ENCODE peak calls at places on chromosomes 1 and 21, in four cellular contexts. U, Q, L and S are unnamed samples.

GRCh38 chr1:1137256-1138045 is 21.6 kb upstream of the C1orf159 start:
- DNase-seq in L (no peak), Q (no peak), U (peak; percentile 78), S (peak; percentile 50)

GRCh38 chr1:200908158-200908868 is 13.6 kb downstream of the INAVA start:
- DNase-seq in U (no peak), Q (no peak), L (no peak), S (no peak)

GRCh38 chr1:37474697-37475379 is 458 bp downstream of the ZC3H12A start:
- DNase-seq in U (no peak), L (no peak), Q (peak; percentile 50), S (no peak)

GRCh38 chr1:17009706-17010105 is 2.0 kb downstream of the ATP13A2 start:
- DNase-seq in Q (no peak), U (no peak), L (no peak), S (no peak)

GRCh38 chr1:44788120-44788860 is at the start of gene BEST4:
- DNase-seq in Q (no peak), L (no peak), U (no peak), S (no peak)

GRCh38 chr1:201228011-201228983 is 37.7 kb downstream of the IGFN1 start:
- DNase-seq in U (peak; percentile 37), Q (no peak), L (no peak), S (no peak)

GRCh38 chr1:81446006-81446669 is 354.6 kb upstream of the ADGRL2 start:
- DNase-seq in L (no peak), Q (no peak), U (no peak), S (no peak)

GRCh38 chr1:71196685-71197084 is 115.8 kb upstream of the ZRANB2 start:
- DNase-seq in Q (peak; percentile 30), L (no peak), U (no peak), S (no peak)

GRCh38 chr1:153774780-153775431 is at the start of gene SLC27A3:
- DNase-seq in U (no peak), Q (no peak), L (no peak), S (no peak)

GRCh38 chr1:155219592-155220031 is 11.1 kb downstream of the MTX1 start:
- DNase-seq in U (no peak), Q (peak; percentile 38), L (no peak), S (no peak)

GRCh38 chr1:191343816-191344215 is 814.4 kb upstream of the RGS18 start:
- DNase-seq in L (no peak), Q (peak; percentile 22), U (no peak), S (no peak)

GRCh38 chr1:166839600-166840308 is 479 bp downstream of the POGK start:
- DNase-seq in U (peak; percentile 70), Q (peak; percentile 24), L (peak; percentile 35), S (peak; percentile 22)

GRCh38 chr1:208048904-208049303 is 138.0 kb upstream of the CD34 start:
- DNase-seq in Q (no peak), L (no peak), U (no peak), S (no peak)

GRCh38 chr1:55800503-55800902 is 585.3 kb upstream of the USP24 start:
- DNase-seq in Q (no peak), L (no peak), U (no peak), S (no peak)

GRCh38 chr21:44279621-44280260 is 5.9 kb upstream of the AIRE start:
- DNase-seq in L (no peak), Q (no peak), U (no peak), S (no peak)

GRCh38 chr1:64019818-64020217 is 183.6 kb upstream of the UBE2U start:
- DNase-seq in Q (peak; percentile 80), U (no peak), L (no peak), S (no peak)

GRCh38 chr21:44441581-44442265 is 13.6 kb upstream of the LRRC3 start:
- DNase-seq in Q (no peak), U (no peak), L (peak; percentile 13), S (no peak)

GRCh38 chr1:234755449-234755863 is 145.5 kb upstream of the IRF2BP2 start:
- DNase-seq in U (no peak), L (no peak), Q (peak; percentile 86), S (no peak)